ENCODE peak calls at places on chromosomes 3 and 15, in nine cellular contexts. V, W, B, C, S, A, J, K and Q are unnamed samples. For H3K36me3, the result is how much of the 10 kb centered on the place peaks cover.

GRCh38 chr15:93587046-93587445 is 498.0 kb upstream of the RGMA start:
- DNase-seq in V (no peak), W (no peak), B (no peak), C (peak), S (no peak), A (no peak), J (peak), K (no peak), Q (no peak)

GRCh38 chr3:194556086-194557056 is 69.6 kb upstream of the ATP13A3 start:
- DNase-seq in V (peak), W (no peak), B (peak), C (no peak), S (peak), A (no peak), J (no peak), K (no peak), Q (no peak)

GRCh38 chr3:136332776-136333175 is 82.6 kb downstream of the PCCB start:
- DNase-seq in V (no peak), W (no peak), B (peak), C (no peak), S (no peak), A (no peak), J (no peak), K (no peak), Q (no peak)

GRCh38 chr15:74716647-74717046 is 8.7 kb downstream of the CYP1A1 start:
- DNase-seq in V (no peak), W (no peak), B (peak), C (no peak), S (no peak), A (no peak), J (no peak), K (no peak), Q (no peak)

GRCh38 chr3:32403663-32404062 is 12.0 kb downstream of the CMTM7 start:
- DNase-seq in V (no peak), W (no peak), B (no peak), C (no peak), S (peak), A (no peak), J (no peak), K (no peak), Q (no peak)

GRCh38 chr3:144114767-144115166 is 143.1 kb downstream of the DIPK2A start:
- DNase-seq in V (no peak), W (no peak), B (peak), C (no peak), S (no peak), A (no peak), J (no peak), K (no peak), Q (no peak)

GRCh38 chr3:82977871-82978270 is 1216.4 kb upstream of the GBE1 start:
- DNase-seq in V (no peak), W (no peak), B (no peak), C (no peak), S (no peak), A (no peak), J (no peak), K (no peak), Q (no peak)

GRCh38 chr15:22958487-22959280 is 21.5 kb downstream of the CYFIP1 start:
- DNase-seq in V (no peak), W (no peak), B (no peak), C (no peak), S (no peak), A (no peak), J (no peak), K (no peak), Q (no peak)

GRCh38 chr15:85897818-85898717 is 103.3 kb upstream of the KLHL25 start:
- DNase-seq in V (no peak), W (no peak), B (peak), C (no peak), S (no peak), A (no peak), J (no peak), K (no peak), Q (no peak)

GRCh38 chr3:151171145-151171544 is 31.9 kb downstream of the GPR171 start:
- DNase-seq in V (no peak), W (peak), B (no peak), C (no peak), S (no peak), A (no peak), J (peak), K (no peak), Q (no peak)

GRCh38 chr15:77506311-77507150 is 85.8 kb downstream of the HMG20A start:
- DNase-seq in V (peak), W (no peak), B (peak), C (no peak), S (peak), A (peak), J (peak), K (no peak), Q (no peak)

GRCh38 chr3:107117922-107118576 is 259.2 kb upstream of the CCDC54 start:
- DNase-seq in V (peak), W (no peak), B (peak), C (peak), S (peak), A (peak), J (peak), K (peak), Q (peak)

GRCh38 chr3:8595252-8595934 is 49.2 kb downstream of the SSUH2 start:
- DNase-seq in V (no peak), W (no peak), B (no peak), C (no peak), S (no peak), A (no peak), J (no peak), K (no peak), Q (no peak)

GRCh38 chr3:37521403-37521802 is 340.3 kb upstream of the CTDSPL start:
- DNase-seq in V (no peak), W (no peak), B (no peak), C (peak), S (no peak), A (no peak), J (no peak), K (peak), Q (no peak)

GRCh38 chr15:85582719-85583089 is 202.3 kb downstream of the AKAP13 start:
- DNase-seq in V (peak), W (peak), B (peak), C (peak), S (no peak), A (no peak), J (peak), K (peak), Q (no peak)

GRCh38 chr15:56732135-56732880 is 1.0 kb downstream of the ZNF280D start:
- DNase-seq in V (peak), W (peak), B (peak), C (peak), S (peak), A (no peak), J (peak), K (no peak), Q (no peak)

GRCh38 chr3:101567528-101568317 is 6.1 kb downstream of the TRMT10C start:
- DNase-seq in V (no peak), W (no peak), B (no peak), C (no peak), S (no peak), A (no peak), J (no peak), K (no peak), Q (no peak)

GRCh38 chr3:187276397-187277128 is 15.0 kb downstream of the MASP1 start:
- DNase-seq in V (peak), W (no peak), B (no peak), C (no peak), S (no peak), A (no peak), J (no peak), K (no peak), Q (no peak)

GRCh38 chr15:22846073-22846472 is 7.6 kb downstream of the NIPA2 start:
- DNase-seq in V (no peak), W (no peak), B (no peak), C (peak), S (no peak), A (no peak), J (no peak), K (no peak), Q (no peak)

GRCh38 chr3:158804441-158804840 is 2.6 kb downstream of the MFSD1 start:
- DNase-seq in V (no peak), W (no peak), B (no peak), C (no peak), S (no peak), A (no peak), J (no peak), K (no peak), Q (no peak)

GRCh38 chr3:158810823-158811425 is 9.1 kb downstream of the MFSD1 start:
- DNase-seq in V (no peak), W (no peak), B (no peak), C (no peak), S (peak), A (no peak), J (no peak), K (no peak), Q (no peak)

GRCh38 chr3:158808697-158809096 is 6.8 kb downstream of the MFSD1 start:
- DNase-seq in V (no peak), W (no peak), B (peak), C (no peak), S (peak), A (no peak), J (no peak), K (no peak), Q (no peak)

GRCh38 chr3:158809642-158810041 is 7.8 kb downstream of the MFSD1 start:
- DNase-seq in V (no peak), W (peak), B (no peak), C (no peak), S (no peak), A (no peak), J (no peak), K (no peak), Q (no peak)
- H3K36me3 ChIP-seq in V (under half), W (under half), B (under half), C (under half), S (under half), A (half or more), J (under half), K (under half), Q (under half)

GRCh38 chr15:67613708-67614107 is 71.2 kb downstream of the MAP2K5 start:
- DNase-seq in V (no peak), W (no peak), B (no peak), C (no peak), S (no peak), A (no peak), J (no peak), K (no peak), Q (no peak)
- H3K36me3 ChIP-seq in V (under half), W (under half), B (under half), C (under half), S (under half), A (under half), J (under half), K (under half), Q (under half)

DNA sequence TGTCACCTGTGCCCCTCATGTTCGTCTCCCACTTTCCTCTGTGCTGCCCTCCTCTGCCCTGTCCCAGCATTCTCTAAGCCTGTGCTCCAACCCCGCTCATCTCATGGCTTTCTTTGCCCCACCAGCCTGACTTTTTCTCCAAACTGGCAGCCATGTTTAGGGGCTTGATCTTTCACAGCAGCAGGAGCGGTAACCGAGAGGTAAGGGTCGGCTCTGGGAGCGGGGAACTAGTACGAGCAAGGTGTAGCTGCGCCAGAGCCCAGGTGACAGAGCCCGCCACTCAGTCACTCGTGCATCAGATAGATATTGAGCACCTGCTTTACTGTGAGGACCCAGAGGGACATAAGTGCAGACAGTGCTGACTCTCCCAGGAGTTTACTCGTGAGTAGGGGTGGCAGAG is 13.4 kb downstream of the MAN2A2 start:
- DNase-seq in V (no peak), W (no peak), B (no peak), C (no peak), S (no peak), A (no peak), J (no peak), K (no peak), Q (no peak)
- H3K36me3 ChIP-seq in V (half or more), W (under half), B (under half), C (under half), S (under half), A (half or more), J (under half), K (under half), Q (half or more)

GRCh38 chr3:10311710-10312109 is 9.2 kb downstream of the SEC13 start:
- DNase-seq in V (no peak), W (no peak), B (no peak), C (no peak), S (no peak), A (no peak), J (no peak), K (no peak), Q (no peak)
- H3K36me3 ChIP-seq in V (under half), W (under half), B (half or more), C (under half), S (under half), A (half or more), J (under half), K (under half), Q (half or more)

GRCh38 chr15:76270876-76271275 is 40.4 kb downstream of the ETFA start:
- DNase-seq in V (no peak), W (no peak), B (no peak), C (no peak), S (peak), A (no peak), J (no peak), K (no peak), Q (no peak)

GRCh38 chr15:76267077-76267476 is 44.2 kb downstream of the ETFA start:
- DNase-seq in V (no peak), W (no peak), B (no peak), C (no peak), S (no peak), A (no peak), J (no peak), K (no peak), Q (no peak)
- H3K36me3 ChIP-seq in V (under half), W (under half), B (under half), C (under half), S (under half), A (half or more), J (under half), K (under half), Q (under half)

GRCh38 chr3:51698209-51698608 is 8.7 kb upstream of the GRM2 start:
- DNase-seq in V (no peak), W (no peak), B (no peak), C (no peak), S (no peak), A (no peak), J (no peak), K (no peak), Q (no peak)
- H3K36me3 ChIP-seq in V (under half), W (under half), B (under half), C (under half), S (under half), A (half or more), J (under half), K (under half), Q (under half)

GRCh38 chr3:113249601-113250000 is 38.2 kb downstream of the BOC start:
- DNase-seq in V (no peak), W (no peak), B (no peak), C (no peak), S (no peak), A (no peak), J (no peak), K (no peak), Q (no peak)
- H3K36me3 ChIP-seq in V (under half), W (under half), B (under half), C (under half), S (under half), A (under half), J (under half), K (under half), Q (under half)